ENCODE peak calls at places on chromosomes 4 and X, in nine cellular contexts. I, C, X, Z, D, P, K, B and F are unnamed samples.

GRCh38 chr4:3340703-3341088 is 47.9 kb downstream of the RGS12 start:
- DNase-seq in B (no peak), D (no peak), Z (no peak), C (no peak), K (no peak), P (peak; percentile 7), X (no peak), I (no peak), F (no peak)

GRCh38 chrX:116318672-116319071 is 117.7 kb upstream of the SLC6A14 start:
- DNase-seq in B (no peak), K (no peak), X (no peak), P (peak; percentile 32), C (no peak), I (no peak), D (no peak), Z (no peak), F (no peak)

GRCh38 chr4:174534461-174534860 is 12.2 kb upstream of the HPGD start:
- DNase-seq in X (no peak), C (no peak), I (no peak), Z (no peak), P (no peak), B (no peak), K (no peak), D (no peak), F (no peak)

GRCh38 chrX:39814391-39814790 is 283.4 kb downstream of the BCOR start:
- DNase-seq in D (peak; percentile 45), P (no peak), C (no peak), Z (peak; percentile 20), X (peak; percentile 15), B (peak; percentile 23), K (peak; percentile 53), I (no peak), F (no peak)

GRCh38 chrX:1034717-1035116 is 177.7 kb downstream of the CRLF2 start:
- DNase-seq in C (no peak), P (no peak), B (no peak), X (no peak), K (no peak), D (no peak), I (no peak), Z (no peak), F (no peak)

GRCh38 chrX:140733766-140734342 is 24.3 kb downstream of the LINC00632 start:
- DNase-seq in Z (peak; percentile 11), D (peak; percentile 70), I (no peak), P (peak; percentile 25), B (peak; percentile 57), X (no peak), C (peak; percentile 54), K (peak; percentile 31), F (peak; percentile 13)

GRCh38 chr4:90328558-90328957 is 201.4 kb downstream of the CCSER1 start:
- DNase-seq in B (peak; percentile 4), X (peak; percentile 44), D (peak; percentile 62), K (no peak), Z (peak; percentile 18), C (peak; percentile 42), I (no peak), P (peak; percentile 41), F (peak; percentile 1)

GRCh38 chrX:23803931-23804381 is 21.0 kb downstream of the SAT1 start:
- DNase-seq in Z (peak; percentile 86), B (peak; percentile 67), P (peak; percentile 84), I (no peak), D (peak; percentile 76), K (no peak), X (no peak), C (no peak), F (peak; percentile 73)

GRCh38 chr4:31071807-31072486 is 351.8 kb downstream of the PCDH7 start:
- DNase-seq in Z (no peak), C (no peak), P (no peak), X (no peak), D (peak; percentile 45), K (no peak), I (no peak), B (peak; percentile 15), F (no peak)

GRCh38 chr4:176781739-176782100 is 11.0 kb downstream of the VEGFC start:
- DNase-seq in I (no peak), B (no peak), X (no peak), C (peak; percentile 33), Z (no peak), P (no peak), D (no peak), K (no peak), F (no peak)

GRCh38 chr4:2065106-2065930 is 6.2 kb downstream of the NAT8L start:
- DNase-seq in X (no peak), Z (no peak), D (no peak), I (no peak), C (no peak), K (no peak), B (no peak), P (no peak), F (no peak)

GRCh38 chrX:72306851-72307645 is 1.3 kb upstream of the CITED1 start:
- DNase-seq in I (peak; percentile 60), B (peak; percentile 66), P (peak; percentile 70), Z (peak; percentile 64), C (peak; percentile 79), D (peak; percentile 64), X (peak; percentile 22), K (no peak), F (peak; percentile 62)

DNA sequence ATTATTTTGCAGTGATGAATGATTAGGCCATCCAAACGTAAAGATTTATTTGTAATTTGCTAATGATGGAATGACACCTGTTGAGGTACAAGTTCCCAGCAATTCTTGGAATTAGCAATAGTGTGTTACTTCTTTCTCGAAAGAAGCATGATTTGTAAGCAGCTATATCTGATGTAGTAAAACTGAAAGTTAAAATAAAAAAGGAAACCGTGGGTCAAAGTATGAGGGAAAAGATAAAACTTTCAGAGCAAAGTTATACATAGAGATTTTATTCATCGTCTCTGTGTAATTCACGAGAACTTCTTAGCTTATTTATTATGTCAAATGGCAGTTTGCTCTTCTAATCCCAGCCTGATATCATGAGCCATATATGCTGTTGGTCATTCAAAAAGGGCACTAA is 59.0 kb downstream of the NFKB1 start:
- DNase-seq in I (no peak), C (no peak), Z (peak; percentile 14), X (no peak), D (no peak), P (no peak), K (no peak), B (no peak), F (no peak)
- H3K4me1 ChIP-seq in I (no peaks in the 10 kb centered on the region), C (peaks cover under 1% of the 10 kb centered on the region), Z (no peaks in the 10 kb centered on the region), X (no peaks in the 10 kb centered on the region), D (peaks cover 3% of the 10 kb centered on the region), P (no peaks in the 10 kb centered on the region), K (no peaks in the 10 kb centered on the region), B (peaks cover 2% of the 10 kb centered on the region), F (peaks cover 10% of the 10 kb centered on the region)

GRCh38 chrX:136577562-136577961 is 45.5 kb downstream of the VGLL1 start:
- DNase-seq in B (peak; percentile 32), C (peak; percentile 67), I (peak; percentile 64), Z (peak; percentile 36), D (peak; percentile 55), P (peak; percentile 37), K (peak; percentile 34), X (peak; percentile 24), F (peak; percentile 4)
- H2AFZ ChIP-seq in B (no peak overlapping the region), C (peak overlapping the region; percentile 20), I (no peak overlapping the region), Z (no peak overlapping the region), D (no peak overlapping the region), P (no peak overlapping the region), K (no peak overlapping the region), X (no peak overlapping the region), F (no peak overlapping the region)

GRCh38 chr4:48346594-48346993 is 5.3 kb downstream of the SLAIN2 start:
- DNase-seq in K (no peak), P (peak; percentile 25), C (no peak), Z (no peak), D (peak; percentile 27), B (peak; percentile 51), X (no peak), I (no peak), F (peak; percentile 65)
- H3K4me2 ChIP-seq in K (no peak overlapping the region), P (peak overlapping the region; percentile 52), C (no peak overlapping the region), Z (no peak overlapping the region), D (no peak overlapping the region), B (peak overlapping the region; percentile 64), X (no peak overlapping the region), I (no peak overlapping the region), F (peak overlapping the region; percentile 56)

GRCh38 chr4:88009871-88010270 is 2.4 kb downstream of the PKD2 start:
- DNase-seq in D (no peak), X (no peak), B (no peak), C (peak; percentile 15), Z (peak; percentile 4), P (peak; percentile 49), I (no peak), K (no peak), F (no peak)

GRCh38 chr4:88007304-88008132 is at the start of gene PKD2:
- DNase-seq in K (peak; percentile 59), B (peak; percentile 65), D (peak; percentile 64), X (peak; percentile 32), P (peak; percentile 80), C (peak; percentile 90), Z (peak; percentile 73), I (peak; percentile 77), F (peak; percentile 58)

GRCh38 chr4:88006956-88007303 is 505 bp upstream of the PKD2 start:
- DNase-seq in I (no peak), P (no peak), D (no peak), Z (no peak), K (no peak), C (no peak), B (no peak), X (no peak), F (no peak)

GRCh38 chr4:88008133-88008621 is 742 bp downstream of the PKD2 start:
- DNase-seq in I (peak; percentile 52), C (peak; percentile 75), B (peak; percentile 48), K (peak; percentile 37), Z (peak; percentile 56), D (peak; percentile 48), P (peak; percentile 64), X (no peak), F (peak; percentile 50)

GRCh38 chr4:88008624-88009235 is 1.3 kb downstream of the PKD2 start:
- DNase-seq in C (no peak), B (no peak), P (peak; percentile 32), Z (peak; percentile 78), I (no peak), K (no peak), D (peak; percentile 24), X (no peak), F (peak; percentile 70)
- H3K4me1 ChIP-seq in C (peaks cover 34% of the 10 kb centered on the region), B (peaks cover 14% of the 10 kb centered on the region), P (peaks cover 28% of the 10 kb centered on the region), Z (peaks cover 29% of the 10 kb centered on the region), I (peaks cover 14% of the 10 kb centered on the region), K (peaks cover 14% of the 10 kb centered on the region), D (peaks cover 9% of the 10 kb centered on the region), X (peaks cover 5% of the 10 kb centered on the region), F (peaks cover 25% of the 10 kb centered on the region)

GRCh38 chr4:34939073-34939472 is 1305.2 kb downstream of the ARAP2 start:
- DNase-seq in D (no peak), X (no peak), B (no peak), P (no peak), C (no peak), I (peak; percentile 31), K (no peak), Z (no peak), F (no peak)
- H2AFZ ChIP-seq in D (no peak overlapping the region), X (no peak overlapping the region), B (no peak overlapping the region), P (no peak overlapping the region), C (no peak overlapping the region), I (no peak overlapping the region), K (no peak overlapping the region), Z (no peak overlapping the region), F (no peak overlapping the region)

GRCh38 chr4:98522603-98523395 is 135.6 kb downstream of the TSPAN5 start:
- DNase-seq in B (peak; percentile 92), D (peak; percentile 85), P (peak; percentile 63), K (no peak), Z (peak; percentile 91), I (no peak), X (peak; percentile 87), C (peak; percentile 65), F (peak; percentile 97)
- H3K4me2 ChIP-seq in B (peak overlapping the region; percentile 83), D (peak overlapping the region; percentile 28), P (no peak overlapping the region), K (no peak overlapping the region), Z (peak overlapping the region; percentile 95), I (no peak overlapping the region), X (peak overlapping the region; percentile 65), C (peak overlapping the region; percentile 43), F (peak overlapping the region; percentile 70)